ENCODE peak calls at places on chromosome 17, in nine cellular contexts. H, E, X, W, O, T, N, V and Y are unnamed samples.

GRCh38 chr17:9402590-9403199 is 172.9 kb downstream of the STX8 start:
- DNase-seq in T (no peak), E (peak), H (no peak), O (peak), W (peak), X (peak), V (no peak), N (no peak), Y (peak)

GRCh38 chr17:69434164-69434579 is 19.7 kb downstream of the MAP2K6 start:
- DNase-seq in N (peak), E (no peak), O (no peak), X (no peak), H (no peak), W (no peak), T (no peak), V (peak), Y (no peak)

GRCh38 chr17:39872700-39873099 is 4.7 kb downstream of the ZPBP2 start:
- DNase-seq in E (no peak), W (no peak), H (no peak), V (peak), X (no peak), N (no peak), T (no peak), O (peak), Y (no peak)

GRCh38 chr17:390025-390424 is 37.4 kb upstream of the RPH3AL start:
- DNase-seq in V (no peak), T (no peak), E (no peak), H (no peak), N (no peak), X (no peak), O (no peak), W (no peak), Y (no peak)

GRCh38 chr17:32274101-32274500 is 8.5 kb downstream of the RHBDL3 start:
- DNase-seq in O (no peak), X (no peak), H (no peak), T (no peak), N (no peak), V (no peak), E (no peak), W (no peak), Y (no peak)

GRCh38 chr17:77476920-77477805 is 336.4 kb downstream of the SEC14L1 start:
- DNase-seq in N (peak), O (peak), W (peak), T (peak), V (peak), X (no peak), H (no peak), E (peak), Y (peak)

GRCh38 chr17:66431910-66432309 is 129.5 kb downstream of the PRKCA start:
- DNase-seq in N (no peak), O (peak), V (peak), H (no peak), X (no peak), T (no peak), E (no peak), W (no peak), Y (no peak)

GRCh38 chr17:74176546-74177001 is 26.9 kb upstream of the RPL38 start:
- DNase-seq in T (peak), N (peak), X (peak), W (peak), H (peak), V (peak), O (peak), E (peak), Y (peak)

GRCh38 chr17:8867361-8867981 is at the start of gene PIK3R6:
- DNase-seq in X (no peak), E (no peak), V (no peak), O (no peak), T (no peak), W (no peak), H (no peak), N (no peak), Y (no peak)

GRCh38 chr17:30263552-30264333 is 28.0 kb downstream of the BLMH start:
- DNase-seq in O (no peak), N (no peak), X (no peak), T (no peak), H (no peak), V (peak), W (no peak), E (no peak), Y (peak)

GRCh38 chr17:44906010-44906646 is 6.9 kb upstream of the EFTUD2 start:
- DNase-seq in T (no peak), H (no peak), O (peak), W (no peak), X (no peak), V (peak), N (no peak), E (no peak), Y (no peak)

GRCh38 chr17:30363715-30364202 is 15.0 kb upstream of the CPD start:
- DNase-seq in X (peak), N (no peak), O (peak), W (peak), E (peak), T (no peak), H (peak), V (peak), Y (no peak)

GRCh38 chr17:68981288-68981687 is 26.1 kb upstream of the ABCA8 start:
- DNase-seq in E (peak), W (no peak), N (no peak), T (no peak), X (no peak), V (peak), H (no peak), O (peak), Y (peak)

GRCh38 chr17:78257810-78258322 is 26.4 kb downstream of the TMEM235 start:
- DNase-seq in T (no peak), H (peak), V (no peak), X (no peak), N (peak), W (peak), E (no peak), O (peak), Y (no peak)

GRCh38 chr17:77690271-77691161 is 268.0 kb upstream of the TNRC6C start:
- DNase-seq in E (no peak), W (peak), H (no peak), T (peak), X (peak), V (no peak), N (no peak), O (peak), Y (no peak)

GRCh38 chr17:41107941-41108445 is 2.8 kb downstream of the KRTAP4-9 start:
- DNase-seq in T (no peak), O (no peak), N (no peak), V (peak), E (no peak), H (no peak), X (no peak), W (no peak), Y (no peak)

GRCh38 chr17:561118-561517 is 153.5 kb downstream of the VPS53 start:
- DNase-seq in X (no peak), N (no peak), O (peak), W (no peak), V (peak), T (no peak), H (no peak), E (no peak), Y (no peak)

GRCh38 chr17:71003736-71004135 is 834.4 kb downstream of the KCNJ2 start:
- DNase-seq in N (no peak), O (no peak), V (no peak), E (no peak), X (no peak), W (no peak), T (no peak), H (no peak), Y (no peak)

GRCh38 chr17:16987830-16988601 is 16.1 kb upstream of the TNFRSF13B start:
- DNase-seq in O (peak), T (peak), E (peak), W (peak), N (peak), V (peak), H (peak), X (no peak), Y (peak)

GRCh38 chr17:40251576-40251975 is 32.5 kb downstream of the WIPF2 start:
- DNase-seq in N (no peak), V (peak), O (peak), E (peak), H (no peak), X (no peak), T (no peak), W (no peak), Y (no peak)

GRCh38 chr17:32525116-32525515 is 38.3 kb downstream of the CDK5R1 start:
- DNase-seq in H (no peak), N (no peak), E (no peak), O (peak), V (peak), X (no peak), T (no peak), W (no peak), Y (no peak)

GRCh38 chr17:13638855-13639458 is 37.2 kb upstream of the HS3ST3A1 start:
- DNase-seq in H (no peak), T (no peak), N (no peak), W (no peak), O (peak), X (no peak), E (no peak), V (peak), Y (peak)

GRCh38 chr17:2898255-2898926 is 102.2 kb downstream of the RAP1GAP2 start:
- DNase-seq in N (no peak), W (no peak), E (no peak), H (no peak), V (no peak), T (no peak), O (no peak), X (no peak), Y (peak)

GRCh38 chr17:35001549-35001948 is 21.2 kb downstream of the LIG3 start:
- DNase-seq in T (no peak), E (no peak), N (no peak), W (no peak), V (no peak), O (no peak), X (no peak), H (no peak), Y (no peak)

GRCh38 chr17:53628011-53628410 is 194.7 kb upstream of the KIF2B start:
- DNase-seq in E (no peak), O (no peak), V (peak), N (no peak), H (no peak), W (no peak), T (no peak), X (no peak), Y (no peak)

GRCh38 chr17:7343250-7343649 is 6.9 kb downstream of the ACAP1 start:
- DNase-seq in N (no peak), V (no peak), X (no peak), W (no peak), O (no peak), H (no peak), E (no peak), T (no peak), Y (no peak)

GRCh38 chr17:10633738-10634379 is 23.2 kb downstream of the MYH3 start:
- DNase-seq in O (no peak), X (no peak), H (peak), W (peak), V (no peak), N (no peak), T (no peak), E (no peak), Y (no peak)

GRCh38 chr17:68172461-68172954 is 75.3 kb upstream of the AMZ2 start:
- DNase-seq in V (peak), O (peak), T (peak), H (peak), W (peak), E (peak), X (peak), N (peak), Y (peak)

GRCh38 chr17:17749921-17750320 is 68.7 kb downstream of the RAI1 start:
- DNase-seq in V (peak), X (peak), H (no peak), E (peak), W (peak), N (no peak), O (peak), T (no peak), Y (peak)

GRCh38 chr17:27609606-27610303 is 21.2 kb upstream of the LGALS9 start:
- DNase-seq in T (no peak), H (peak), E (peak), W (peak), X (peak), O (peak), V (no peak), N (no peak), Y (no peak)

GRCh38 chr17:1197781-1198490 is 18.2 kb upstream of the ABR start:
- DNase-seq in N (peak), X (peak), V (peak), E (peak), O (peak), W (peak), H (peak), T (peak), Y (peak)

GRCh38 chr17:10216213-10216982 is 18.0 kb upstream of the GAS7 start:
- DNase-seq in O (no peak), V (no peak), E (no peak), T (no peak), W (no peak), X (no peak), N (no peak), H (no peak), Y (no peak)

GRCh38 chr17:81513669-81514484 is 1.3 kb upstream of the ACTG1 start:
- DNase-seq in E (peak), H (peak), T (peak), W (peak), V (peak), N (peak), O (peak), X (no peak), Y (peak)

GRCh38 chr17:1049446-1050225 is 52.7 kb downstream of the TIMM22 start:
- DNase-seq in H (peak), V (no peak), X (no peak), O (no peak), E (no peak), N (peak), T (peak), W (no peak), Y (no peak)

GRCh38 chr17:9658593-9659211 is 13.4 kb downstream of the USP43 start:
- DNase-seq in X (no peak), H (no peak), W (no peak), T (no peak), O (peak), V (peak), N (no peak), E (peak), Y (no peak)

GRCh38 chr17:6020376-6021010 is 49.7 kb upstream of the WSCD1 start:
- DNase-seq in N (no peak), X (no peak), V (no peak), T (no peak), H (no peak), O (no peak), W (no peak), E (no peak), Y (no peak)

GRCh38 chr17:6021627-6022026 is 48.6 kb upstream of the WSCD1 start:
- DNase-seq in V (no peak), H (no peak), X (no peak), O (no peak), T (no peak), W (no peak), N (no peak), E (no peak), Y (no peak)

GRCh38 chr17:6018788-6019187 is 51.4 kb upstream of the WSCD1 start:
- DNase-seq in E (no peak), W (no peak), H (no peak), N (no peak), O (no peak), V (no peak), X (no peak), T (no peak), Y (no peak)

GRCh38 chr17:6019959-6020358 is 50.2 kb upstream of the WSCD1 start:
- DNase-seq in H (no peak), W (no peak), T (no peak), N (no peak), O (no peak), E (no peak), V (no peak), X (no peak), Y (no peak)

DNA sequence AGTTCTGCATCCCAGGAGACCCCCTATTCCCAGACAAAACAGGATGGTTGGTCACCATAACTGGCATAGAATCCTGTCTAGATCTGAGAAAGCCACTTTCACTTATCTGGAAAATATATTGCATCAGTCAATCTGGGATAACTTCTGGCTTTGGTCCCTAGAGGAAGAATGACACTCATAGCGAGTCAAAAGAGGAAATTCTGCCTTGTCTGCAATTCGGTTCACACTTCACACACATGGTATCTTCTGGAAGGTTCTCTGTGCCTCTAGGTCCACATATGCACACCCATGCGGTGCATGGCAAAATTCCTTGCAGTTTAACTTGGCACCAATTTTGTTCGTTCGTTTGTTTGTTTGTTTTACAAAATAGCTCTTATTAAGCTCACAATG is 49.2 kb upstream of the WSCD1 start:
- DNase-seq in W (no peak), H (no peak), O (no peak), T (no peak), E (no peak), X (no peak), V (no peak), N (no peak), Y (no peak)
- H3K4me3 ChIP-seq in W (no peak), H (no peak), O (no peak), T (no peak), E (no peak), X (no peak), V (no peak), N (no peak), Y (no peak)

DNA sequence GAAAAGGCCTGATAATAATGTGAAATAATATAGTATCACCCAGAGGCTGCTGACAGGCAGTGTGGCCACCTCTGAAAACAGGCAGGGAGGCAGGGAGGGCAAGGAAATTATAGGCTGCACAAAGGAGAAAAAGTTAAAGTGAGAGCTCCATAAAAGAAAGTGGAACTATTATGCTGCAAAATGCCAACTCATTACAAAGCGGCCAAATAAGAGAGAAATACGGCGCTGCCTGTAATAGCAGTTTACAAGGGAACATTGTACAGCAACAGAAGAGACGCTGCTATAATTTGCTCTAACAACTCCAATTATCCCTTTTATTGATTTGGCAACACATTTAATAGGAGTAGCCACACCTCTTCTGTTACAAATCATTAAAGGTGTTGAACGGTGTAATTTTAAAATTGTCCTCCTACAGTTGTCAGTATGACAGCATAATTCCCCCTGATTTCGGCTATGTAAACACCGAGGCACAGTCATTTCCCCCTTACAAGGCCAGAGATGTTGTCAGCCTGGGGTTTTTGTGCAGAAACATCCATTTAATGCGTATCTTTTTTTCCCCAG is 120.3 kb downstream of the MRM1 start:
- DNase-seq in O (no peak), H (no peak), V (no peak), E (no peak), W (no peak), N (no peak), X (no peak), T (no peak), Y (no peak)
- H3K4me3 ChIP-seq in O (peak), H (peak), V (no peak), E (peak), W (no peak), N (peak), X (peak), T (peak), Y (no peak)

DNA sequence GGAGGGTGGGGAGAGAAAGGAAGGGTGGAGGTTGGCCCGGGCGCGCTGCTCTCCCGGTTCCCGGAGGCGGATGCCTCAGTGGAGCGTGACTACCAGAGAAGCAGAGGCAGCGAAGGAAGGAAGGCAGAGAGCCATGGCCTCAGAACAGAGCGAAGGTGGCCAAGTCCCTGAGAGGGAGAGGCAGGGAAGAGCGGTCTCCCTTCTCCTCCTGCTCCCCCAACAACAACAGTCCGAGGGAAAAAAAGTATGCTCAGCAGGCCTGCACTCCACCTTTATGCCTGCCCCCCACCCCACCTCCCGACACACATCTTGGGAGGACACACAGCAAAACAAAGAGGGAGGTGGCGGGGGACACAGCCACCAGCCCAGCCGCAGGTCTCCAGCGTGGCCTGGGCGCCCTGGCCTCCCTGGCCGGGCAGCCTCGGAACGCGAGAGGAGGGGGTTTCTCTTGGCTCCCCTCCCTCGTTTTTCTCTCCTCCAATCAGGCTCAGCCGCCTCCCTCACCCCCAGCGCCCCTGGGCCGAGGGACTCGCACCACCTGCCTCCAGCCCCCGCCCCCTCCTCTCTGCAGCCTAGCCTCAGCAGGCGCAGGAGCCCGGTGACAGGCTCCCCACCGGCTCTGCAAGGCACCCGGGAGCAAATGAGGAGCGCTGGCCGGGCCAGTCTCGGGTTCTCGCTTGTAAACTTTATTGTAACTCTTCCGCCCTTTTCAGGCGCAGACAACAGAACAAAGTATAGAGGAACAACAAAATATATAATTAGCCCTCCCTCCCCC is 1.1 kb upstream of the HOXB7 start:
- DNase-seq in X (no peak), O (no peak), T (no peak), W (peak), E (peak), N (no peak), H (no peak), V (no peak), Y (no peak)
- H3K4me3 ChIP-seq in X (peak), O (no peak), T (peak), W (peak), E (peak), N (peak), H (peak), V (peak), Y (no peak)

GRCh38 chr17:57892820-57893595 is 43.2 kb upstream of the MRPS23 start:
- DNase-seq in W (no peak), T (peak), V (peak), O (peak), N (peak), X (no peak), H (peak), E (peak), Y (peak)
- H3K4me3 ChIP-seq in W (no peak), T (peak), V (no peak), O (peak), N (peak), X (no peak), H (no peak), E (peak), Y (no peak)

GRCh38 chr17:80070375-80071115 is 30.8 kb upstream of the GAA start:
- DNase-seq in O (no peak), E (no peak), X (no peak), T (peak), H (no peak), W (no peak), V (no peak), N (no peak), Y (no peak)
- H3K4me3 ChIP-seq in O (peak), E (peak), X (no peak), T (peak), H (no peak), W (no peak), V (peak), N (peak), Y (no peak)